ENCODE peak calls at places on chromosomes 6 and 20, in ten cellular contexts. F is Caco-2; X is tibial artery; M is neural crest cell; K is GM20000; V is A549; A is omental fat pad; D is astrocyte; L is CD8-positive, alpha-beta T cell; C is dorsolateral prefrontal cortex. O is an unnamed sample.

GRCh38 chr6:72855471-72855870 is 233.6 kb downstream of the KCNQ5 start:
- DNase-seq in F (no peak), X (no peak), M (no peak), K (no peak), V (no peak), A (no peak), D (peak; percentile 24), L (no peak), C (no peak), O (no peak)

GRCh38 chr20:32155017-32155965 is 45.8 kb downstream of the TM9SF4 start:
- DNase-seq in F (peak; percentile 84), X (peak; percentile 91), M (peak; percentile 35), K (peak; percentile 49), V (peak; percentile 10), A (peak; percentile 57), D (peak; percentile 62), L (no peak), C (no peak), O (no peak)

GRCh38 chr6:129866256-129866655 is 5.1 kb upstream of the TMEM244 start:
- DNase-seq in F (no peak), X (no peak), M (no peak), K (no peak), V (no peak), A (no peak), D (no peak), L (no peak), C (no peak), O (no peak)

GRCh38 chr6:1392813-1393640 is 3.7 kb downstream of the FOXF2 start:
- DNase-seq in F (no peak), X (no peak), M (no peak), K (no peak), V (no peak), A (no peak), D (no peak), L (no peak), C (no peak), O (no peak)

GRCh38 chr6:47483853-47484546 is 6.4 kb downstream of the CD2AP start:
- DNase-seq in F (no peak), X (no peak), M (no peak), K (no peak), V (no peak), A (no peak), D (peak; percentile 84), L (no peak), C (no peak), O (no peak)

GRCh38 chr6:121733216-121733615 is 297.8 kb downstream of the GJA1 start:
- DNase-seq in F (no peak), X (no peak), M (no peak), K (no peak), V (no peak), A (no peak), D (peak; percentile 48), L (no peak), C (no peak), O (no peak)

GRCh38 chr6:4809999-4810918 is 34.1 kb downstream of the CDYL start:
- DNase-seq in F (no peak), X (no peak), M (no peak), K (no peak), V (no peak), A (no peak), D (peak; percentile 49), L (no peak), C (no peak), O (no peak)

GRCh38 chr6:43687437-43688347 is at the start of gene MRPS18A:
- DNase-seq in F (peak; percentile 79), X (peak; percentile 81), M (peak; percentile 66), K (peak; percentile 88), V (peak; percentile 74), A (peak; percentile 68), D (peak; percentile 67), L (peak; percentile 47), C (peak; percentile 90), O (peak; percentile 88)

GRCh38 chr6:138296786-138297185 is 78.5 kb upstream of the PBOV1 start:
- DNase-seq in F (no peak), X (no peak), M (no peak), K (no peak), V (no peak), A (no peak), D (no peak), L (no peak), C (no peak), O (no peak)

GRCh38 chr6:1746919-1747460 is 137.3 kb downstream of the FOXC1 start:
- DNase-seq in F (no peak), X (no peak), M (no peak), K (no peak), V (no peak), A (no peak), D (no peak), L (no peak), C (no peak), O (no peak)

DNA sequence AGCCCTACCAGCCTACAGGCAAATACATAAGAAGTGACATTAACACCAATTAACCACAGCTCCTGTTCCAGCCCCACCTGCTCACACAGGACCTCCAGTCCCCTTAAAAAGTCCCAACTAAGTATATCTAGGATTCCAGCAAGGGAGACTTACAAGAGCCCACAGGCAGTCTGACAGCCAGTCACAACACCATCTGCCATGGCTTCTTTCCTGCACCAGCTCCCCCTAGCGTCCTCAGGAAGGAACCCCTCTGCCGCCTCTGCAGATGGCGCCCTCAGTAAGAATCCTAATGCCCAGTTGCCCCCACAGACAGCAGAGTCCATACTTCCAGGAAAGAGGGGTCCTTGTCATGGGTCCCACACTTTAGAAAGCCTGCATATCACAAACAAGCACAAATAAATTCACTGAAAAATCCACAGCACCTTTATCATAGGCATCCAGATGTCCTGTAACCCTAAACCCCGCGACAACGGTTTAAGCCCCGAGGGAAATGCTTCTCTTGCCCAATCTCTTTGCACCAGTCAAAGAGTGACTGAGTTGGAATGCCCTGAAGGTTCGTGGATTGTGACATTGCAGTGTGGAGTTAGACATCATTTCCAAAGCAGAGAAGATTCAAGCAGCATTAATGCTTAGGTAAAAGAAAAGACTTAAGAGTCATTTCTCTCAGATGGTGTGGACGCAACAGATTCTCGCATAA is 121.9 kb downstream of the HIVEP2 start:
- DNase-seq in F (no peak), X (no peak), M (no peak), K (no peak), V (peak; percentile 12), A (no peak), D (no peak), L (no peak), C (no peak), O (no peak)
- TF ChIP-seq CTCF in F (peak; percentile 29), X (no peak), M (peak; percentile 54), K (no peak), V (peak; percentile 19), A (no peak), D (no peak), L (no peak), C (peak; percentile 17), O (peak; percentile 54)

DNA sequence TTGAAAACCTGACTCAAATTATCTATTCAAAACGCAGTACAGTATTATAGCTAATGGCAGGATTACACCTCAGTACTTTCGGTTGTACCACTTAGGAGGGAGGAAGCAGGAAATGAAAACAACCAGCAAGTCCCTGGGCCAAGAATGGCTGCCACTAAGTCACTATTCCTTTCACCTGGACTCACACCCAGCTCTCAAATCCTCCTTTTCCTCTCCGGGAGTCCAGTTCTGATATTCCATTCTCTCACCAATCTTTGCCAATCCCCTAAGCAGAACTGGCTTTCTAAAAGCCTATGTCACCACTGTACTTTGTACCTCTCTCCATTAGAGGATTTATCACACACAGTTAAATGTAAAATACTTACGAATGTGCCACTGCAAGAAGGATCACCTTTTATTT is 20.6 kb downstream of the TMEM242 start:
- DNase-seq in F (no peak), X (no peak), M (no peak), K (no peak), V (no peak), A (no peak), D (no peak), L (no peak), C (no peak), O (no peak)
- TF ChIP-seq CTCF in F (no peak), X (no peak), M (no peak), K (no peak), V (no peak), A (no peak), D (no peak), L (no peak), C (no peak), O (no peak)

GRCh38 chr20:33666293-33667244 is at the start of gene ACTL10:
- DNase-seq in F (peak; percentile 100), X (peak; percentile 99), M (peak; percentile 88), K (peak; percentile 97), V (no peak), A (peak; percentile 97), D (peak; percentile 90), L (peak; percentile 53), C (peak; percentile 95), O (no peak)
- TF ChIP-seq CTCF in F (peak; percentile 19), X (peak; percentile 29), M (no peak), K (no peak), V (no peak), A (no peak), D (no peak), L (no peak), C (peak; percentile 16), O (no peak)

GRCh38 chr6:13428528-13429405 is 58.6 kb downstream of the GFOD1 start:
- DNase-seq in F (no peak), X (no peak), M (no peak), K (peak; percentile 43), V (no peak), A (no peak), D (no peak), L (no peak), C (no peak), O (no peak)
- TF ChIP-seq CTCF in F (no peak), X (no peak), M (no peak), K (peak; percentile 32), V (no peak), A (no peak), D (no peak), L (peak; percentile 16), C (no peak), O (peak; percentile 1)

GRCh38 chr6:166928644-166929515 is 27.5 kb downstream of the RNASET2 start:
- DNase-seq in F (no peak), X (no peak), M (no peak), K (no peak), V (no peak), A (no peak), D (no peak), L (no peak), C (no peak), O (no peak)

GRCh38 chr6:166931426-166931970 is 24.9 kb downstream of the RNASET2 start:
- DNase-seq in F (no peak), X (no peak), M (no peak), K (no peak), V (no peak), A (no peak), D (no peak), L (no peak), C (no peak), O (no peak)

GRCh38 chr6:166930354-166930891 is 25.9 kb downstream of the RNASET2 start:
- DNase-seq in F (no peak), X (no peak), M (no peak), K (no peak), V (no peak), A (no peak), D (no peak), L (no peak), C (no peak), O (no peak)

GRCh38 chr6:166927942-166928643 is 28.3 kb downstream of the RNASET2 start:
- DNase-seq in F (no peak), X (no peak), M (no peak), K (no peak), V (no peak), A (no peak), D (no peak), L (no peak), C (no peak), O (no peak)

GRCh38 chr6:166929534-166930189 is 26.7 kb downstream of the RNASET2 start:
- DNase-seq in F (no peak), X (no peak), M (no peak), K (no peak), V (no peak), A (no peak), D (no peak), L (no peak), C (no peak), O (no peak)
- TF ChIP-seq CTCF in F (no peak), X (no peak), M (no peak), K (no peak), V (no peak), A (no peak), D (no peak), L (no peak), C (no peak), O (no peak)